ENCODE peak calls at places on chromosomes 2 and 18, in four cellular contexts. H is A549, N is pancreas, B is upper lobe of right lung. E is an unnamed sample. For H3K4me1, the result is how much of the 10 kb centered on the place peaks cover.

GRCh38 chr2:239601201-239601851 is 200.5 kb upstream of the HDAC4 start:
- DNase-seq in H (no peak), N (no peak), B (no peak), E (no peak)

GRCh38 chr2:26848336-26849055 is 564 bp downstream of the DPYSL5 start:
- DNase-seq in H (no peak), N (peak), B (peak), E (no peak)

GRCh38 chr2:162074579-162074922 is 536 bp upstream of the DPP4 start:
- DNase-seq in H (no peak), N (no peak), B (no peak), E (no peak)

GRCh38 chr2:198756166-198756565 is 701.6 kb downstream of the SATB2 start:
- DNase-seq in H (no peak), N (no peak), B (no peak), E (no peak)

GRCh38 chr2:132804045-132804444 is 134.0 kb upstream of the LYPD1 start:
- DNase-seq in H (no peak), N (no peak), B (no peak), E (no peak)

GRCh38 chr2:84443477-84443876 is 15.6 kb downstream of the SUCLG1 start:
- DNase-seq in H (no peak), N (no peak), B (no peak), E (no peak)

GRCh38 chr18:48805826-48806535 is 144.8 kb downstream of the SMAD7 start:
- DNase-seq in H (no peak), N (no peak), B (peak), E (no peak)

GRCh38 chr2:37326285-37326684 is 1.7 kb upstream of the PRKD3 start:
- DNase-seq in H (no peak), N (no peak), B (no peak), E (no peak)

GRCh38 chr2:120287183-120288015 is 34.7 kb downstream of the RALB start:
- DNase-seq in H (peak), N (no peak), B (no peak), E (no peak)
- H3K4me1 ChIP-seq in H (under half), N (under half), B (under half), E (under half)

DNA sequence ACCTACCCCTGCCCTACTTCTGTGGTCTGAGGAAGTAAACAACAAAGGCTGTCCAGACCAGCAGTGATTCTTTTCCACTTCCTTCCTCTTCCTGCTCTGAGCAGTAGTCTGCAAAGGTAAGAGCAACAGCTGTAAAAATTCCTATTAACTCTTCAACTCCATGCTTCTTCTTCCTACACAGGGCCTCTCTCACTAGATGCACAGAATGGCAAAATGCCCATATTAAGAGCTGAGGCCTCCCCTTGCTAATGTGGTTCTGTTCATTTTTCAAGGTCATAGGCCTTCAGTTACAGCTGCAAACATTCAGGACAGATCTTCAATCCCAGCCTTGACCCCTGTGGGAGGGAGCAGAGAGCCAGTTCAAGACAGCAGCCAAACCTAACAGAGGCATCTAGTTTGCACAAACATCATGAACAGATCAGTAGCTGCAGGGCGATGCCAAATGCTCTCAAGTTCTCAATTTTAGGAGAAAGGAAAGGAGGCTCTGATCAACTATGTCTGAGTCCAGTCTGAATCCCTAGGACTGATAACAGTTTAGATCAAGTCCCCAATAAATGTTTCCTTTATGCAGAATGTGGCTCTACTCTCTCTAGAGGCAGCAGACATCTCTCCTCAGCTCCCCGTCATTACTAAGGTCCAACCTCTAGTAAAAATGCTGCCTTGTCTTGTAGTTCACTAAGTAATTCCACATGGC is 20.9 kb downstream of the SLC40A1 start:
- DNase-seq in H (no peak), N (no peak), B (no peak), E (peak)
- H3K27ac ChIP-seq in H (no peak), N (no peak), B (peak), E (peak)

DNA sequence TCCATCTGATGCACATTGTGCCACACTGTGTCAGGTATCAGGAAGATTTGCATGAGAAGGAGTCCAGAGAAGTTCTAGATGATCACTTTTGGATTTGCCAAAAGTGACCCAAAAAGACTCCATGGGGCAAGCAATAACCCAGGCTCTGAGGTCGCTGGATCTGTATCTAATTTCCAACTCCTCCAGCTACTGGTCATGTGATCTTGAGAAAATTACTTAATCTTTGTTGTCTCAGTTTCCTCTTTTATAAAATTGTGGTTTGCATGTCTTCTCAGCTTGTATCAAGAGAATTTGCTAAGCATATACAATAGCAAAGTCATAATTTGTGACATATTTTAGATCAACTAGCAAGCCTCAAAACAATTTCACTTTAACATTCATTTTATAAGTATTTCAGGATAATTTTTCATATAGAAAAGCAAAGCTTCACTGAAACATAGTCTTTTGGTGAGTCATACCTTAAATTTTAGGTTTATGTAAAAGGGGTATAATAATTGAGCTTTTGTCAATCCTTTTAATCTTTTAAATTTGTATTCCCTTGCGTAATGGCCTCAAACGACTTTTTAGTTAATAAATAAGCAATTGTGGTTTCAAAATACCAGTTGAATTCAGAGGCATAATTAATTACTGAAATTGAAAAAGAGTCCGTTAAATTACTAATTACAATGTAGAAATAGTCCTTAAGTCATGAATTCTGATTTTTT is 61.2 kb upstream of the ITGA4 start:
- DNase-seq in H (no peak), N (no peak), B (no peak), E (no peak)
- H3K4me1 ChIP-seq in H (under half), N (under half), B (under half), E (under half)

DNA sequence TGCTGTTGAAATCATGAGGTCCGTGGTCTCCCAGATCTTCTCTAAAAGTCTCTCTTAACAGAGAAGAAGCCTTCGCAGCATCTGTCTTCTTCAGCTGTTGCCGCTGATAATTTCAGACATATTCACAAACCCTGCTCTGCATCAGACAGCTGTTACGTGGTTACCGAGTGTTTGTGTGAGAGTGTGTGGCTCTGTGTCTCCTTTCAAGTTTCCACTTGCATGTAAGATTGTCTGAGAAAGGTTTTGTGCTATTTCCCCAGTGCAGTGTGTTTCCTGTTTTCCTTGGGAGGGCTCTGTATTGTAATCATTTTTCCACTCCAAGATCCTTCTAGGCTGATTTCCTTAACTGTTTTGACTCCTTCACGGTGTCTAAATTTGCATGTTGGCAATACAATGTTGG is 32.8 kb downstream of the MAIP1 start:
- DNase-seq in H (no peak), N (no peak), B (no peak), E (no peak)
- H3K27ac ChIP-seq in H (no peak), N (no peak), B (no peak), E (no peak)

GRCh38 chr2:29479566-29479965 is 364.4 kb downstream of the CLIP4 start:
- DNase-seq in H (no peak), N (no peak), B (no peak), E (no peak)
- H3K4me1 ChIP-seq in H (under half), N (under half), B (under half), E (under half)

GRCh38 chr2:215833531-215834162 is 179.7 kb downstream of the MREG start:
- DNase-seq in H (no peak), N (no peak), B (no peak), E (no peak)
- H3K27ac ChIP-seq in H (peak), N (no peak), B (no peak), E (peak)

GRCh38 chr2:231671617-231672350 is 36.5 kb upstream of the PTMA start:
- DNase-seq in H (no peak), N (peak), B (no peak), E (no peak)
- H3K4me1 ChIP-seq in H (half or more), N (under half), B (half or more), E (under half)

DNA sequence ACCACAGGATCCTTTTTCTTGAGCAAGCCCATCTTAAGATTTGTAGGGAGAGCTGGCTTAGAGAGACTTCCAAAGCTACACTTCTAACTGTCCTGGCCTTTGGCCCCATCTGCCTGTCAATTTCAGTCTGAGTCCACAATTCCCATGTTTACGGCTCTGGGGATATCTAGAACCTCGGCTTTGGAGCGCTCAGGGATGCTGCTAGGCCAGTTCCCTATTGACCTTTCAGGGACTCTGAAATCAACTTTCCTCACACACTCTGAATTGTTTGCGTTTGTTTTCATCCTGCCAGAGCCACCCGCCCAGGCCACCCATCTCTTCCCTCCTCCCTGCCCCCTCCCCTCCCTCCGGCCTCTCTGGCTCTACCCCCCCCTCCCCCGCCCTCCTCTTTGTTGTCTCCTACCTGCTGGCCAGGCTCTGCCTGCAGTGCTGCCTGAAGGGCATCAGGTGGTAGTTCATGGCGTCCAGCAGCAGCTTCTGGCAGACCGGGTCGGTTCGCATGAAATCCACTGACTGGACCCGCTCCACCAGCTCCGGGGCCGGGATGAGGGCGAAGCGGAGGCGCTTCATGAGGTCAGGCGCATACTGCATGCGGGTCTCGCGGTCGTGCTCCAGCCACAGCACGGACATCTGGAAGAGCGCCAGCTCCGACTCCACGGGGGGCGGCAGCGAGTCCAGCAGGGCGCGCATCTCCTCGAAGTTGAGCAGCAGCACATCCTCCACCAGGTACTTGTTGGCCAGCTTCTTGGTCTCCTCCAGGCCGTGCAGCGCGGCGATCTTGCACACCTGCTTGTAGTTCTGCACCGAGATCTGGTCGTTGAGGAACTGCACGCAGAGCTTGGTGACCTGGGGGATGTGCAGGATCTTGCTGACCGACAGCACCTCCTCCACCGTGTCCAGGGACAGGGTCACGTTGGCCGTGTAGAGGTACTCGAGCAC is 3.3 kb downstream of the KLHL14 start:
- DNase-seq in H (no peak), N (peak), B (no peak), E (no peak)
- H3K27ac ChIP-seq in H (no peak), N (no peak), B (no peak), E (no peak)

GRCh38 chr2:10426726-10427567 is 21.2 kb downstream of the ODC1 start:
- DNase-seq in H (no peak), N (no peak), B (no peak), E (no peak)
- H3K4me1 ChIP-seq in H (under half), N (under half), B (under half), E (under half)

DNA sequence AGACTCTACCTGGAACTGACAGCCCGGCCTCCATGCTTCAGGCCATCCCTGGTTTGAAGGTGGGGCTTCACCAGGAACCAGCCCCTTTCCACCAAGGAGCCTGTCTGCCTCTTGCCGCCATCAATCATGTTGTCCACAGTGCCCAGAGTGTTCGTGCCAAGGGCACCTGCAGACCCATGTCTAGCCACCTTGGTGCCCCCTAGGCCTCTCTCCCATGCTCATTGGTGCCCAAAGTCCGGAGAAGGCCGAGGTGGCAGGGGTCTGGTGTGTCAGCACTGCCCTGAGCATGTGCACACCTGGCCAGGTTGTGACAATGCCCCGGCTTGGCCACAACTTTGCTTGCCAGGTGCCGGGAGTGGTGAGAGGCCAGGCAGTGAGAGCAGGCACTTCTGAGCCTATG is 114.8 kb downstream of the COPS8 start:
- DNase-seq in H (no peak), N (no peak), B (no peak), E (no peak)
- H3K27ac ChIP-seq in H (no peak), N (no peak), B (no peak), E (no peak)

E was measured in right lobe of liver.